ENCODE peak calls at places on chromosomes 16 and 17, in six cellular contexts. One of them, this sample, is unnamed.

GRCh38 chr16:48441106-48441505 is 55.9 kb upstream of the SIAH1 start:
- DNase-seq in NCI-H146: no peak
- DNase-seq in T-helper 1 cell: no peak
- DNase-seq in activated naive CD8-positive, alpha-beta T cell treated with anti-CD3 and anti-CD28 coated beads, Interleukin-2, amount 50 U/mL, for 24 hours: no peak
- DNase-seq in CD4-positive, alpha-beta T cell: no peak
- DNase-seq in transverse colon: no peak
- DNase-seq in this sample: no peak

GRCh38 chr16:87604572-87605135 is 2.3 kb downstream of the JPH3 start:
- DNase-seq in activated naive CD8-positive, alpha-beta T cell treated with anti-CD3 and anti-CD28 coated beads, Interleukin-2, amount 50 U/mL, for 24 hours: no peak
- DNase-seq in T-helper 1 cell: no peak
- DNase-seq in CD4-positive, alpha-beta T cell: no peak
- DNase-seq in transverse colon: no peak
- DNase-seq in NCI-H146: peak
- DNase-seq in this sample: peak

GRCh38 chr17:35486920-35487727 is 38.6 kb upstream of the SLFN13 start:
- DNase-seq in T-helper 1 cell: peak
- DNase-seq in CD4-positive, alpha-beta T cell: peak
- DNase-seq in activated naive CD8-positive, alpha-beta T cell treated with anti-CD3 and anti-CD28 coated beads, Interleukin-2, amount 50 U/mL, for 24 hours: peak
- DNase-seq in transverse colon: peak
- DNase-seq in NCI-H146: no peak
- DNase-seq in this sample: no peak

GRCh38 chr16:25785361-25785760 is 93.6 kb downstream of the HS3ST4 start:
- DNase-seq in CD4-positive, alpha-beta T cell: no peak
- DNase-seq in activated naive CD8-positive, alpha-beta T cell treated with anti-CD3 and anti-CD28 coated beads, Interleukin-2, amount 50 U/mL, for 24 hours: no peak
- DNase-seq in transverse colon: no peak
- DNase-seq in T-helper 1 cell: no peak
- DNase-seq in NCI-H146: no peak
- DNase-seq in this sample: no peak

GRCh38 chr17:74520790-74521480 is 10.3 kb downstream of the CD300LB start:
- DNase-seq in NCI-H146: no peak
- DNase-seq in T-helper 1 cell: no peak
- DNase-seq in activated naive CD8-positive, alpha-beta T cell treated with anti-CD3 and anti-CD28 coated beads, Interleukin-2, amount 50 U/mL, for 24 hours: no peak
- DNase-seq in transverse colon: no peak
- DNase-seq in CD4-positive, alpha-beta T cell: no peak
- DNase-seq in this sample: no peak

GRCh38 chr16:70163596-70163995 is 10.0 kb upstream of the CLEC18C start:
- DNase-seq in T-helper 1 cell: no peak
- DNase-seq in CD4-positive, alpha-beta T cell: no peak
- DNase-seq in transverse colon: no peak
- DNase-seq in NCI-H146: no peak
- DNase-seq in activated naive CD8-positive, alpha-beta T cell treated with anti-CD3 and anti-CD28 coated beads, Interleukin-2, amount 50 U/mL, for 24 hours: no peak
- DNase-seq in this sample: no peak

GRCh38 chr17:29577778-29578211 is 9.3 kb downstream of the TP53I13 start:
- DNase-seq in activated naive CD8-positive, alpha-beta T cell treated with anti-CD3 and anti-CD28 coated beads, Interleukin-2, amount 50 U/mL, for 24 hours: no peak
- DNase-seq in T-helper 1 cell: no peak
- DNase-seq in CD4-positive, alpha-beta T cell: no peak
- DNase-seq in NCI-H146: no peak
- DNase-seq in transverse colon: no peak
- DNase-seq in this sample: no peak

GRCh38 chr16:58768145-58768544 is 34.0 kb upstream of the GOT2 start:
- DNase-seq in CD4-positive, alpha-beta T cell: no peak
- DNase-seq in NCI-H146: no peak
- DNase-seq in activated naive CD8-positive, alpha-beta T cell treated with anti-CD3 and anti-CD28 coated beads, Interleukin-2, amount 50 U/mL, for 24 hours: no peak
- DNase-seq in T-helper 1 cell: no peak
- DNase-seq in transverse colon: no peak
- DNase-seq in this sample: no peak

GRCh38 chr16:14658063-14658462 is 25.3 kb downstream of the BFAR start:
- DNase-seq in activated naive CD8-positive, alpha-beta T cell treated with anti-CD3 and anti-CD28 coated beads, Interleukin-2, amount 50 U/mL, for 24 hours: no peak
- DNase-seq in transverse colon: peak
- DNase-seq in CD4-positive, alpha-beta T cell: no peak
- DNase-seq in NCI-H146: no peak
- DNase-seq in T-helper 1 cell: no peak
- DNase-seq in this sample: no peak

GRCh38 chr16:59905628-59906027 is 1171.5 kb upstream of the GOT2 start:
- DNase-seq in NCI-H146: no peak
- DNase-seq in CD4-positive, alpha-beta T cell: no peak
- DNase-seq in T-helper 1 cell: no peak
- DNase-seq in activated naive CD8-positive, alpha-beta T cell treated with anti-CD3 and anti-CD28 coated beads, Interleukin-2, amount 50 U/mL, for 24 hours: no peak
- DNase-seq in transverse colon: no peak
- DNase-seq in this sample: no peak

GRCh38 chr16:86625821-86626220 is 47.5 kb downstream of the FOXL1 start:
- DNase-seq in T-helper 1 cell: no peak
- DNase-seq in activated naive CD8-positive, alpha-beta T cell treated with anti-CD3 and anti-CD28 coated beads, Interleukin-2, amount 50 U/mL, for 24 hours: no peak
- DNase-seq in NCI-H146: no peak
- DNase-seq in transverse colon: no peak
- DNase-seq in CD4-positive, alpha-beta T cell: no peak
- DNase-seq in this sample: no peak

GRCh38 chr16:75267631-75268264 is 16.3 kb upstream of the BCAR1 start:
- DNase-seq in NCI-H146: peak
- DNase-seq in CD4-positive, alpha-beta T cell: no peak
- DNase-seq in transverse colon: peak
- DNase-seq in activated naive CD8-positive, alpha-beta T cell treated with anti-CD3 and anti-CD28 coated beads, Interleukin-2, amount 50 U/mL, for 24 hours: no peak
- DNase-seq in T-helper 1 cell: no peak
- DNase-seq in this sample: peak

GRCh38 chr16:47734987-47735594 is 274.0 kb downstream of the PHKB start:
- DNase-seq in CD4-positive, alpha-beta T cell: no peak
- DNase-seq in activated naive CD8-positive, alpha-beta T cell treated with anti-CD3 and anti-CD28 coated beads, Interleukin-2, amount 50 U/mL, for 24 hours: no peak
- DNase-seq in T-helper 1 cell: no peak
- DNase-seq in NCI-H146: peak
- DNase-seq in transverse colon: peak
- DNase-seq in this sample: peak

GRCh38 chr16:11556945-11557720 is 29.6 kb downstream of the LITAF start:
- DNase-seq in activated naive CD8-positive, alpha-beta T cell treated with anti-CD3 and anti-CD28 coated beads, Interleukin-2, amount 50 U/mL, for 24 hours: no peak
- DNase-seq in CD4-positive, alpha-beta T cell: no peak
- DNase-seq in transverse colon: no peak
- DNase-seq in NCI-H146: no peak
- DNase-seq in T-helper 1 cell: no peak
- DNase-seq in this sample: no peak

GRCh38 chr16:51434567-51435198 is 283.6 kb upstream of the SALL1 start:
- DNase-seq in NCI-H146: no peak
- DNase-seq in CD4-positive, alpha-beta T cell: no peak
- DNase-seq in transverse colon: no peak
- DNase-seq in activated naive CD8-positive, alpha-beta T cell treated with anti-CD3 and anti-CD28 coated beads, Interleukin-2, amount 50 U/mL, for 24 hours: no peak
- DNase-seq in T-helper 1 cell: no peak
- DNase-seq in this sample: no peak

GRCh38 chr17:59427425-59427921 is 96.0 kb downstream of the YPEL2 start:
- DNase-seq in NCI-H146: no peak
- DNase-seq in activated naive CD8-positive, alpha-beta T cell treated with anti-CD3 and anti-CD28 coated beads, Interleukin-2, amount 50 U/mL, for 24 hours: peak
- DNase-seq in T-helper 1 cell: no peak
- DNase-seq in CD4-positive, alpha-beta T cell: no peak
- DNase-seq in transverse colon: no peak
- DNase-seq in this sample: no peak

This sample was measured in NCI-H69.